ENCODE peak calls at places on chromosomes 12 and 14, in nine cellular contexts. V is endothelial cell, P is NCI-H146, S is mammary epithelial cell, B is Calu3, T is NCI-H524 treated with DMSO at 0.1 percent for 48 hours, U is GM12865, Z is lower leg skin, L is MCF 10A. G is an unnamed sample.
A peak's percentile ranks its signal among the peaks of the same experiment; 100 is the strongest.

GRCh38 chr14:99684356-99684952 is 356 bp downstream of the CYP46A1 start:
- DNase-seq in Z (no peak), T (no peak), P (no peak), S (peak; percentile 6), B (no peak), L (no peak), U (peak; percentile 19), V (no peak), G (peak; percentile 35)

GRCh38 chr14:50000215-50001145 is 107.6 kb downstream of the ARF6 start:
- DNase-seq in V (no peak), U (peak; percentile 92), T (no peak), B (peak; percentile 59), P (no peak), L (peak; percentile 77), S (peak; percentile 87), Z (peak; percentile 93), G (peak; percentile 89)

GRCh38 chr14:33631021-33631420 is 319.9 kb downstream of the EGLN3 start:
- DNase-seq in P (no peak), T (no peak), Z (no peak), U (no peak), V (no peak), S (no peak), B (no peak), L (no peak), G (no peak)

GRCh38 chr12:132345555-132346200 is 16.3 kb upstream of the GALNT9 start:
- DNase-seq in S (no peak), Z (no peak), L (no peak), P (no peak), T (no peak), V (no peak), B (no peak), U (no peak), G (no peak)

GRCh38 chr12:124914392-124915248 is at the start of gene UBC:
- DNase-seq in T (no peak), Z (peak; percentile 99), V (peak; percentile 87), P (no peak), L (peak; percentile 89), U (peak; percentile 97), S (peak; percentile 92), B (peak; percentile 93), G (peak; percentile 90)

GRCh38 chr12:1929985-1930815 is 11.7 kb upstream of the CACNA2D4 start:
- DNase-seq in U (no peak), L (no peak), S (no peak), Z (peak; percentile 80), V (no peak), T (no peak), P (no peak), B (no peak), G (no peak)

GRCh38 chr12:106248849-106249371 is 1.1 kb upstream of the CKAP4 start:
- DNase-seq in V (no peak), P (no peak), L (no peak), U (peak; percentile 57), Z (no peak), T (no peak), B (no peak), S (peak; percentile 46), G (peak; percentile 47)

GRCh38 chr12:28869197-28869596 is 279.9 kb upstream of the FAR2 start:
- DNase-seq in L (no peak), B (no peak), T (no peak), P (no peak), Z (no peak), V (no peak), S (peak; percentile 97), U (no peak), G (peak; percentile 49)

GRCh38 chr12:103780093-103780440 is 61.0 kb downstream of the NT5DC3 start:
- DNase-seq in Z (no peak), V (no peak), S (peak; percentile 37), B (no peak), T (no peak), P (no peak), L (no peak), U (no peak), G (no peak)

GRCh38 chr14:22836301-22837058 is at the start of gene MMP14:
- DNase-seq in S (peak; percentile 86), T (no peak), Z (peak; percentile 96), U (no peak), P (no peak), L (peak; percentile 78), B (no peak), V (peak; percentile 56), G (peak; percentile 89)

GRCh38 chr14:34361504-34362011 is 100.5 kb downstream of the SPTSSA start:
- DNase-seq in S (no peak), Z (no peak), T (no peak), B (no peak), U (no peak), P (no peak), L (no peak), V (no peak), G (no peak)

GRCh38 chr12:93848453-93849120 is 171.4 kb downstream of the CRADD start:
- DNase-seq in U (peak; percentile 60), S (no peak), P (no peak), V (no peak), L (no peak), Z (no peak), T (no peak), B (no peak), G (no peak)

GRCh38 chr12:30840715-30841114 is 85.8 kb upstream of the TSPAN11 start:
- DNase-seq in S (no peak), P (no peak), L (no peak), U (peak; percentile 55), Z (no peak), V (no peak), B (no peak), T (no peak), G (no peak)

GRCh38 chr14:65434216-65434850 is 21.8 kb downstream of the FUT8 start:
- DNase-seq in U (no peak), V (no peak), T (no peak), B (no peak), P (no peak), S (no peak), L (no peak), Z (no peak), G (no peak)

GRCh38 chr14:100883789-100884101 is 19.8 kb downstream of the RTL1 start:
- DNase-seq in B (no peak), U (no peak), S (no peak), Z (no peak), P (no peak), V (no peak), T (no peak), L (no peak), G (no peak)

GRCh38 chr12:54579696-54580333 is 8.6 kb downstream of the PPP1R1A start:
- DNase-seq in L (peak; percentile 83), V (peak; percentile 96), T (no peak), P (peak; percentile 47), U (peak; percentile 79), B (peak; percentile 92), S (peak; percentile 59), Z (peak; percentile 98), G (peak; percentile 87)

GRCh38 chr14:63725786-63726185 is 2.1 kb downstream of the SGPP1 start:
- DNase-seq in L (no peak), S (no peak), U (no peak), V (no peak), Z (no peak), P (no peak), T (no peak), B (no peak), G (no peak)

GRCh38 chr14:61562321-61563161 is 132.8 kb upstream of the HIF1A start:
- DNase-seq in B (peak; percentile 63), U (no peak), Z (no peak), L (peak; percentile 99), V (no peak), S (peak; percentile 100), P (no peak), T (no peak), G (peak; percentile 99)

GRCh38 chr12:104588048-104588942 is 131.5 kb downstream of the CHST11 start:
- DNase-seq in V (no peak), U (no peak), S (peak; percentile 97), L (peak; percentile 83), P (no peak), Z (no peak), B (peak; percentile 45), T (no peak), G (peak; percentile 94)

GRCh38 chr12:98939350-98939749 is 294.3 kb downstream of the APAF1 start:
- DNase-seq in B (no peak), T (no peak), L (peak; percentile 42), V (peak; percentile 33), P (no peak), Z (no peak), S (peak; percentile 19), U (peak; percentile 6), G (peak; percentile 58)

GRCh38 chr12:27709932-27710591 is 570 bp upstream of the MRPS35 start:
- DNase-seq in T (no peak), S (peak; percentile 54), L (no peak), U (peak; percentile 51), V (no peak), Z (no peak), P (peak; percentile 55), B (peak; percentile 6), G (peak; percentile 29)

GRCh38 chr12:13347241-13348043 is 150.9 kb downstream of the EMP1 start:
- DNase-seq in U (no peak), P (no peak), L (peak; percentile 72), S (peak; percentile 87), Z (peak; percentile 87), T (no peak), V (no peak), B (peak; percentile 46), G (peak; percentile 83)

G was measured in Daoy.